ENCODE peak calls at places on chromosomes 13 and 19, in nine cellular contexts. F, S, M, K, T, Z, P, W and Y are unnamed samples.

GRCh38 chr19:3269972-3270667 is 45.7 kb downstream of the CELF5 start:
- DNase-seq in F (no peak), S (no peak), M (no peak), K (no peak), T (no peak), Z (no peak), P (no peak), W (no peak), Y (no peak)

GRCh38 chr13:21632196-21632595 is 28.2 kb upstream of the MICU2 start:
- DNase-seq in F (no peak), S (no peak), M (no peak), K (no peak), T (no peak), Z (no peak), P (no peak), W (no peak), Y (no peak)

GRCh38 chr13:95641961-95642621 is 2.4 kb downstream of the DZIP1 start:
- DNase-seq in F (peak), S (no peak), M (no peak), K (peak), T (peak), Z (peak), P (peak), W (no peak), Y (peak)

GRCh38 chr13:28849441-28849840 is 29.3 kb downstream of the MTUS2 start:
- DNase-seq in F (no peak), S (no peak), M (no peak), K (no peak), T (no peak), Z (no peak), P (no peak), W (no peak), Y (no peak)

GRCh38 chr13:22883262-22883840 is 297.4 kb upstream of the SGCG start:
- DNase-seq in F (no peak), S (no peak), M (no peak), K (no peak), T (no peak), Z (no peak), P (no peak), W (peak), Y (no peak)

GRCh38 chr13:48730971-48731658 is 77.4 kb downstream of the CYSLTR2 start:
- DNase-seq in F (peak), S (no peak), M (no peak), K (peak), T (no peak), Z (no peak), P (no peak), W (no peak), Y (no peak)

GRCh38 chr19:44690131-44690440 is 8.9 kb upstream of the CEACAM16 start:
- DNase-seq in F (no peak), S (no peak), M (no peak), K (no peak), T (no peak), Z (no peak), P (no peak), W (no peak), Y (no peak)

GRCh38 chr19:47633516-47633915 is 24.6 kb downstream of the BICRA start:
- DNase-seq in F (no peak), S (no peak), M (peak), K (no peak), T (no peak), Z (no peak), P (no peak), W (no peak), Y (no peak)

GRCh38 chr13:98650376-98651107 is 73.6 kb upstream of the STK24 start:
- DNase-seq in F (no peak), S (no peak), M (peak), K (no peak), T (no peak), Z (no peak), P (peak), W (no peak), Y (no peak)

GRCh38 chr19:6097911-6098310 is 12.4 kb downstream of the RFX2 start:
- DNase-seq in F (no peak), S (no peak), M (no peak), K (no peak), T (no peak), Z (no peak), P (no peak), W (no peak), Y (no peak)

GRCh38 chr19:30406220-30406944 is 34.2 kb downstream of the ZNF536 start:
- DNase-seq in F (peak), S (no peak), M (no peak), K (no peak), T (no peak), Z (no peak), P (no peak), W (no peak), Y (peak)

GRCh38 chr13:107373551-107373950 is 805.6 kb upstream of the ARGLU1 start:
- DNase-seq in F (peak), S (no peak), M (peak), K (peak), T (no peak), Z (no peak), P (no peak), W (peak), Y (no peak)

GRCh38 chr13:33446821-33447481 is 161.4 kb upstream of the STARD13 start:
- DNase-seq in F (peak), S (no peak), M (peak), K (no peak), T (no peak), Z (no peak), P (peak), W (no peak), Y (no peak)

GRCh38 chr19:14082675-14082960 is 3.0 kb downstream of the C19orf67 start:
- DNase-seq in F (no peak), S (no peak), M (no peak), K (no peak), T (no peak), Z (no peak), P (no peak), W (no peak), Y (no peak)

GRCh38 chr19:13610042-13610691 is 103.9 kb upstream of the CACNA1A start:
- DNase-seq in F (no peak), S (no peak), M (no peak), K (no peak), T (no peak), Z (no peak), P (no peak), W (no peak), Y (no peak)

GRCh38 chr19:1622007-1622406 is 16.7 kb upstream of the UQCR11 start:
- DNase-seq in F (no peak), S (no peak), M (no peak), K (no peak), T (no peak), Z (peak), P (no peak), W (no peak), Y (no peak)

GRCh38 chr19:39969681-39970423 is 1.1 kb upstream of the PSMC4 start:
- DNase-seq in F (no peak), S (no peak), M (no peak), K (no peak), T (no peak), Z (no peak), P (no peak), W (no peak), Y (no peak)

GRCh38 chr13:33345842-33346241 is 60.3 kb upstream of the STARD13 start:
- DNase-seq in F (no peak), S (no peak), M (no peak), K (no peak), T (no peak), Z (no peak), P (no peak), W (no peak), Y (no peak)

GRCh38 chr19:1312732-1313694 is 27.3 kb downstream of the EFNA2 start:
- DNase-seq in F (peak), S (no peak), M (peak), K (peak), T (no peak), Z (no peak), P (no peak), W (peak), Y (no peak)

GRCh38 chr13:65417953-65418352 is 1812.2 kb downstream of the PCDH9 start:
- DNase-seq in F (no peak), S (no peak), M (no peak), K (no peak), T (no peak), Z (no peak), P (no peak), W (no peak), Y (no peak)